ENCODE peak calls at places on chromosomes 12 and 14, in four cellular contexts. One of them, this sample, is unnamed.

GRCh38 chr14:48937796-48938195 is 648.4 kb downstream of the RPS29 start:
- DNase-seq in islet precursor cell: peak; percentile 92
- DNase-seq in GM18507: no peak
- DNase-seq in mesendoderm: peak; percentile 55
- DNase-seq in this sample: no peak

GRCh38 chr14:89294872-89295271 is 122.2 kb downstream of the FOXN3 start:
- DNase-seq in GM18507: no peak
- DNase-seq in islet precursor cell: no peak
- DNase-seq in mesendoderm: no peak
- DNase-seq in this sample: no peak

GRCh38 chr14:104729835-104730181 is 5.8 kb downstream of the ADSS1 start:
- DNase-seq in mesendoderm: no peak
- DNase-seq in GM18507: no peak
- DNase-seq in islet precursor cell: no peak
- DNase-seq in this sample: no peak

GRCh38 chr14:101185081-101185835 is 281.7 kb upstream of the RTL1 start:
- DNase-seq in islet precursor cell: peak; percentile 42
- DNase-seq in mesendoderm: no peak
- DNase-seq in GM18507: no peak
- DNase-seq in this sample: no peak

GRCh38 chr12:2633825-2634200 is 161.0 kb upstream of the FKBP4 start:
- DNase-seq in mesendoderm: no peak
- DNase-seq in islet precursor cell: no peak
- DNase-seq in GM18507: no peak
- DNase-seq in this sample: no peak

GRCh38 chr12:62738611-62739010 is 196.3 kb downstream of the PPM1H start:
- DNase-seq in islet precursor cell: no peak
- DNase-seq in mesendoderm: peak; percentile 69
- DNase-seq in GM18507: no peak
- DNase-seq in this sample: peak; percentile 70

GRCh38 chr12:130474599-130474998 is 136.9 kb downstream of the PIWIL1 start:
- DNase-seq in GM18507: no peak
- DNase-seq in islet precursor cell: no peak
- DNase-seq in mesendoderm: no peak
- DNase-seq in this sample: no peak

GRCh38 chr12:60101715-60102114 is 505.9 kb downstream of the SLC16A7 start:
- DNase-seq in islet precursor cell: no peak
- DNase-seq in mesendoderm: no peak
- DNase-seq in GM18507: no peak
- DNase-seq in this sample: no peak

GRCh38 chr12:51887476-51888315 is at the start of gene ANKRD33:
- DNase-seq in mesendoderm: peak; percentile 74
- DNase-seq in GM18507: no peak
- DNase-seq in islet precursor cell: peak; percentile 95
- DNase-seq in this sample: peak; percentile 79

GRCh38 chr14:101086926-101087325 is 183.4 kb upstream of the RTL1 start:
- DNase-seq in GM18507: no peak
- DNase-seq in mesendoderm: no peak
- DNase-seq in islet precursor cell: peak; percentile 23
- DNase-seq in this sample: no peak

GRCh38 chr14:36942522-36943245 is 229.7 kb downstream of the SLC25A21 start:
- DNase-seq in mesendoderm: peak; percentile 8
- DNase-seq in GM18507: no peak
- DNase-seq in islet precursor cell: no peak
- DNase-seq in this sample: no peak

GRCh38 chr12:131832393-131833231 is 4.4 kb downstream of the MMP17 start:
- DNase-seq in mesendoderm: no peak
- DNase-seq in islet precursor cell: peak; percentile 59
- DNase-seq in GM18507: no peak
- DNase-seq in this sample: peak; percentile 72

GRCh38 chr14:21066882-21067502 is 3.1 kb upstream of the ARHGEF40 start:
- DNase-seq in islet precursor cell: no peak
- DNase-seq in GM18507: no peak
- DNase-seq in mesendoderm: peak; percentile 61
- DNase-seq in this sample: peak; percentile 81

This sample was measured in NCI-H2171 treated with DMSO at 0.1 percent for 48 hours.